ENCODE peak calls at places on chromosomes 16 and 17, in six cellular contexts. B is GM19239, G is A549, R is ovary, T is right cardiac atrium, J is activated T-cell treated with anti-CD3 and anti-CD28 coated beads for 1 hour. S is an unnamed sample.

GRCh38 chr17:45905812-45906211 is 11.5 kb downstream of the MAPT start:
- DNase-seq in G (no peak), B (no peak), R (no peak), J (no peak), T (no peak), S (no peak)

GRCh38 chr17:35726609-35727460 is 4.6 kb upstream of the RASL10B start:
- DNase-seq in G (no peak), J (no peak), R (peak), T (peak), B (no peak), S (no peak)

GRCh38 chr17:77105706-77106105 is 35.1 kb upstream of the SEC14L1 start:
- DNase-seq in G (no peak), R (no peak), J (no peak), T (no peak), B (no peak), S (no peak)

GRCh38 chr17:82863941-82864720 is 24.3 kb upstream of the ZNF750 start:
- DNase-seq in R (no peak), B (peak), G (no peak), T (no peak), J (peak), S (peak)

GRCh38 chr17:27506348-27507218 is 50.3 kb downstream of the KSR1 start:
- DNase-seq in B (no peak), T (no peak), R (no peak), G (no peak), J (no peak), S (no peak)

GRCh38 chr17:33551075-33551474 is 258.0 kb upstream of the ASIC2 start:
- DNase-seq in T (no peak), J (no peak), B (no peak), G (no peak), R (no peak), S (no peak)

GRCh38 chr17:37274432-37274831 is 101.4 kb upstream of the C17orf78 start:
- DNase-seq in G (no peak), B (no peak), T (no peak), R (no peak), J (no peak), S (no peak)

GRCh38 chr17:3958200-3958599 is 6.0 kb downstream of the ATP2A3 start:
- DNase-seq in B (no peak), R (no peak), T (peak), G (no peak), J (no peak), S (no peak)

GRCh38 chr17:17645961-17646360 is 35.3 kb upstream of the RAI1 start:
- DNase-seq in G (no peak), J (no peak), R (no peak), T (no peak), B (no peak), S (no peak)

GRCh38 chr17:81858967-81859905 is 1.1 kb downstream of the P4HB start:
- DNase-seq in T (peak), R (no peak), J (no peak), B (no peak), G (no peak), S (no peak)

GRCh38 chr17:65942592-65942991 is 249.3 kb downstream of the CEP112 start:
- DNase-seq in R (no peak), J (no peak), G (no peak), B (no peak), T (no peak), S (no peak)

GRCh38 chr16:54204756-54205155 is 81.8 kb downstream of the IRX3 start:
- DNase-seq in R (no peak), T (no peak), B (no peak), J (no peak), G (no peak), S (no peak)

GRCh38 chr16:85460983-85461813 is 151.9 kb upstream of the GSE1 start:
- DNase-seq in G (peak), B (no peak), J (no peak), T (peak), R (peak), S (no peak)

GRCh38 chr16:89155851-89156739 is 15.5 kb upstream of the CDH15 start:
- DNase-seq in R (no peak), B (no peak), J (no peak), G (no peak), T (no peak), S (no peak)

GRCh38 chr16:15993946-15994665 is 44.7 kb downstream of the ABCC1 start:
- DNase-seq in B (no peak), J (no peak), T (peak), G (no peak), R (no peak), S (no peak)

GRCh38 chr17:32827227-32827626 is 49.7 kb downstream of the MYO1D start:
- DNase-seq in J (no peak), B (no peak), G (no peak), R (no peak), T (no peak), S (no peak)

GRCh38 chr17:49471769-49472168 is 23.3 kb upstream of the NGFR start:
- DNase-seq in G (no peak), B (no peak), J (no peak), R (no peak), T (no peak), S (no peak)

GRCh38 chr16:67302882-67303434 is 23.6 kb downstream of the KCTD19 start:
- DNase-seq in B (no peak), T (no peak), R (no peak), G (no peak), J (no peak), S (no peak)

GRCh38 chr17:1629647-1630310 is 1.1 kb upstream of the SLC43A2 start:
- DNase-seq in J (peak), B (no peak), R (peak), T (peak), G (peak), S (no peak)

GRCh38 chr17:73933871-73934270 is 269.6 kb upstream of the RPL38 start:
- DNase-seq in J (no peak), G (no peak), R (no peak), B (no peak), T (no peak), S (no peak)

GRCh38 chr16:70294385-70295029 is 4.5 kb upstream of the DDX19B start:
- DNase-seq in T (no peak), B (no peak), R (no peak), J (no peak), G (no peak), S (no peak)

GRCh38 chr16:86620184-86620583 is 41.8 kb downstream of the FOXL1 start:
- DNase-seq in T (no peak), J (no peak), B (no peak), G (no peak), R (no peak), S (no peak)

GRCh38 chr16:88722784-88723506 is 16.6 kb downstream of the CTU2 start:
- DNase-seq in J (no peak), B (no peak), R (no peak), T (no peak), G (no peak), S (no peak)

GRCh38 chr17:50274142-50274944 is at the start of gene TMEM92:
- DNase-seq in R (no peak), T (no peak), G (peak), J (no peak), B (no peak), S (no peak)

GRCh38 chr17:67392111-67392510 is 15.0 kb downstream of the PITPNC1 start:
- DNase-seq in B (no peak), T (no peak), G (no peak), J (no peak), R (no peak), S (no peak)

GRCh38 chr17:77924757-77925336 is 33.7 kb upstream of the TNRC6C start:
- DNase-seq in B (no peak), J (no peak), G (no peak), R (no peak), T (peak), S (no peak)

GRCh38 chr17:8412089-8412488 is 14.5 kb upstream of the RNF222 start:
- DNase-seq in J (no peak), R (no peak), T (no peak), B (no peak), G (no peak), S (no peak)

GRCh38 chr16:31085371-31085770 is 3.4 kb downstream of the PRSS53 start:
- DNase-seq in G (no peak), J (no peak), T (no peak), B (no peak), R (no peak), S (no peak)

GRCh38 chr17:19003543-19003965 is 1.0 kb downstream of the FAM83G start:
- DNase-seq in J (no peak), R (no peak), B (no peak), T (no peak), G (no peak), S (no peak)

GRCh38 chr17:4980644-4981216 is 6.7 kb downstream of the CAMTA2 start:
- DNase-seq in B (peak), G (peak), R (no peak), J (no peak), T (peak), S (no peak)

GRCh38 chr16:11084484-11085024 is 140.2 kb downstream of the CLEC16A start:
- DNase-seq in B (no peak), G (no peak), J (no peak), R (no peak), T (peak), S (no peak)

GRCh38 chr17:8004899-8005298 is 2.5 kb downstream of the GUCY2D start:
- DNase-seq in J (no peak), G (no peak), B (no peak), R (no peak), T (no peak), S (no peak)

GRCh38 chr17:76539631-76540271 is at the start of gene PRCD:
- DNase-seq in T (peak), J (no peak), B (no peak), G (peak), R (peak), S (no peak)